ENCODE peak calls at places on chromosomes 12 and 14, in ten cellular contexts. N is tibial nerve, M is endodermal cell, I is Karpas-422, K is HAP-1, T is MM.1S, Y is pancreas, W is esophagus squamous epithelium, R is neural progenitor cell, X is cardiac muscle cell. B is an unnamed sample.

GRCh38 chr12:2229661-2230539 is 177.1 kb downstream of the CACNA1C start:
- DNase-seq in R (no peak), M (peak; percentile 87), X (no peak), W (no peak), I (no peak), K (no peak), N (no peak), Y (no peak), T (no peak), B (no peak)

GRCh38 chr12:70366581-70367267 is 634 bp downstream of the KCNMB4 start:
- DNase-seq in W (no peak), X (peak; percentile 44), M (peak; percentile 89), N (no peak), R (peak; percentile 76), Y (peak; percentile 23), K (peak; percentile 43), T (peak; percentile 61), I (peak; percentile 87), B (peak; percentile 77)

GRCh38 chr12:64836856-64837255 is 12.4 kb downstream of the TBC1D30 start:
- DNase-seq in M (no peak), K (no peak), X (no peak), R (no peak), Y (no peak), T (no peak), I (no peak), N (no peak), W (no peak), B (no peak)

GRCh38 chr12:64826234-64826633 is 1.8 kb downstream of the TBC1D30 start:
- DNase-seq in R (peak; percentile 90), W (no peak), X (peak; percentile 76), M (peak; percentile 95), Y (peak; percentile 23), I (no peak), N (no peak), T (no peak), K (peak; percentile 28), B (peak; percentile 43)

GRCh38 chr14:90654831-90655276 is 161.4 kb downstream of the TTC7B start:
- DNase-seq in N (no peak), R (no peak), Y (no peak), K (no peak), W (no peak), T (no peak), M (no peak), I (no peak), X (peak; percentile 42), B (no peak)

GRCh38 chr12:43289412-43289811 is 262.6 kb downstream of the ADAMTS20 start:
- DNase-seq in W (no peak), T (no peak), N (no peak), X (peak; percentile 88), I (peak; percentile 14), R (no peak), Y (no peak), K (no peak), M (no peak), B (no peak)

GRCh38 chr14:71056168-71056567 is 148.9 kb downstream of the PCNX1 start:
- DNase-seq in X (no peak), N (no peak), K (no peak), R (no peak), T (no peak), W (no peak), I (no peak), Y (no peak), M (no peak), B (no peak)

GRCh38 chr12:51837286-51837685 is 11.2 kb downstream of the FIGNL2 start:
- DNase-seq in R (peak; percentile 64), N (no peak), Y (no peak), M (peak; percentile 58), I (no peak), T (no peak), K (no peak), W (no peak), X (no peak), B (no peak)

GRCh38 chr12:89181271-89181920 is 170.9 kb downstream of the DUSP6 start:
- DNase-seq in X (peak; percentile 79), W (no peak), N (no peak), I (no peak), M (no peak), T (no peak), R (no peak), Y (no peak), K (no peak), B (no peak)

GRCh38 chr12:27751386-27752047 is 28.5 kb upstream of the KLHL42 start:
- DNase-seq in R (peak; percentile 8), N (no peak), T (no peak), X (no peak), W (no peak), K (no peak), Y (peak; percentile 83), M (no peak), I (no peak), B (no peak)

GRCh38 chr12:122981036-122981471 is 573 bp downstream of the ARL6IP4 start:
- DNase-seq in K (no peak), Y (no peak), N (no peak), M (peak; percentile 83), W (no peak), X (peak; percentile 23), I (peak; percentile 68), T (no peak), R (peak; percentile 67), B (no peak)

GRCh38 chr14:75981426-75981825 is 369 bp downstream of the TGFB3 start:
- DNase-seq in N (no peak), W (no peak), X (no peak), T (peak; percentile 19), Y (peak; percentile 44), M (peak; percentile 67), K (peak; percentile 61), I (no peak), R (peak; percentile 55), B (peak; percentile 12)

DNA sequence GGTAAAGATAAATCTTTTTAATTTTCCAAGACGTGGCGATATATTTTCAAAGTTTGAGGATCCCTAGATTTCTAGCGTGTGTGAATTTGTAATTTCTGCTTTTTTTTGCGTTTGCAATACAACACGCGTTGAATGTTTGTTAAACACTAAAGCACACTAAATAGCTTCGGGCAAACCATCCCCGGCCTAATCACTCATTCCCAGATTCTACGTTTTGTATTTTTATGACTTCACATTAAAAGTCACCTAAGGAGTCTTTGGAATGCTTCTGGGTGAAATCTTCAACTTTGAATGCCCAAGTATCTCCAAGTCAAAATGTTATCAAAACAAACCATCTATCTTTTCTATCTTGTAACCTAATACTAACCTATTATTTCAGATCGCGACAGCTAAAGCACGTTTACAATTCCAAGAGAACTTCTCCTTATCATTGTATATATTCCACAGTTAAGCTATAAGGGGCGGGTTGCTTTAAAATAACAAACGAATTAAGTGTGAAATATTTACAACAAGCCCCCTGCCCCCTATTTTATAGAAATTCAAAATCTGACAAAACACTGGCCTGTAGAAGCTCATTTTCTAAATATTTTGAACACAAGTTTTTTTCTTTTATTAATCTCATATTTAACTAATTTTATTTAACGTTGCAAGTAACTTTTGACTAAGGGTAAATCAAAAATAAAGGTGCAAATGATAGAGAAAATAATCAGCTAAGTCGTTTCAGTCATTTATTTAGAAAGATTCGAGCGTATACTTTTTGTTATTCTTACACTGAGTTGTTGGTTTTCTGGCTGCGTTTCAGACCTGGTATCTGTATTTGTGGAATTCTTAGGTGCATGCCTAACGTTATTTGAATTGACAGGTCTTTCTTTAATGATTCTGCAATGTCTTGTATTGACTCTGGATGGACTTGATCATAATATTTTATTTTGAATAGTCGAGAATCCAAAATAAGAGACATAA is 1.2 kb downstream of the ALX1 start:
- DNase-seq in T (no peak), X (no peak), Y (no peak), I (no peak), W (no peak), M (no peak), R (no peak), K (no peak), N (no peak), B (no peak)
- H3K27me3 ChIP-seq in T (no peaks in the 10 kb centered on the region), X (peaks cover 39% of the 10 kb centered on the region), Y (peaks cover 34% of the 10 kb centered on the region), I (no peaks in the 10 kb centered on the region), W (peaks cover 48% of the 10 kb centered on the region), M (peaks cover 54% of the 10 kb centered on the region), R (peaks cover 53% of the 10 kb centered on the region), K (no peaks in the 10 kb centered on the region), N (peaks cover 100% of the 10 kb centered on the region), B (no peaks in the 10 kb centered on the region)

GRCh38 chr12:34348064-34348463 is 325.8 kb downstream of the ALG10 start:
- DNase-seq in N (no peak), W (no peak), K (no peak), T (no peak), I (no peak), R (no peak), M (no peak), Y (no peak), X (no peak), B (no peak)

GRCh38 chr12:34347367-34347766 is 325.1 kb downstream of the ALG10 start:
- DNase-seq in I (peak; percentile 41), K (no peak), T (no peak), X (no peak), N (no peak), R (no peak), W (no peak), M (peak; percentile 50), Y (no peak), B (no peak)

GRCh38 chr12:34344851-34345522 is 322.7 kb downstream of the ALG10 start:
- DNase-seq in X (no peak), N (no peak), R (no peak), W (no peak), Y (no peak), T (no peak), K (no peak), I (no peak), M (no peak), B (no peak)

GRCh38 chr12:34345801-34346200 is 323.5 kb downstream of the ALG10 start:
- DNase-seq in K (no peak), M (no peak), T (no peak), Y (no peak), I (no peak), N (no peak), X (no peak), W (no peak), R (no peak), B (no peak)

GRCh38 chr12:34346372-34347034 is 324.2 kb downstream of the ALG10 start:
- DNase-seq in R (no peak), N (no peak), I (no peak), T (no peak), X (no peak), K (no peak), W (no peak), M (no peak), Y (no peak), B (no peak)
- H3K9me3 ChIP-seq in R (no peaks in the 10 kb centered on the region), N (no peaks in the 10 kb centered on the region), I (peaks cover 6% of the 10 kb centered on the region), T (no peaks in the 10 kb centered on the region), X (no peaks in the 10 kb centered on the region), K (no peaks in the 10 kb centered on the region), W (no peaks in the 10 kb centered on the region), M (peaks cover 11% of the 10 kb centered on the region), Y (no peaks in the 10 kb centered on the region), B (no peaks in the 10 kb centered on the region)

GRCh38 chr12:5870183-5870582 is 74.9 kb downstream of the ANO2 start:
- DNase-seq in M (no peak), T (no peak), I (no peak), W (no peak), R (no peak), N (no peak), K (no peak), Y (no peak), X (no peak), B (no peak)
- H3K27me3 ChIP-seq in M (no peaks in the 10 kb centered on the region), T (no peaks in the 10 kb centered on the region), I (no peaks in the 10 kb centered on the region), W (no peaks in the 10 kb centered on the region), R (no peaks in the 10 kb centered on the region), N (no peaks in the 10 kb centered on the region), K (no peaks in the 10 kb centered on the region), Y (no peaks in the 10 kb centered on the region), X (no peaks in the 10 kb centered on the region), B (no peaks in the 10 kb centered on the region)

DNA sequence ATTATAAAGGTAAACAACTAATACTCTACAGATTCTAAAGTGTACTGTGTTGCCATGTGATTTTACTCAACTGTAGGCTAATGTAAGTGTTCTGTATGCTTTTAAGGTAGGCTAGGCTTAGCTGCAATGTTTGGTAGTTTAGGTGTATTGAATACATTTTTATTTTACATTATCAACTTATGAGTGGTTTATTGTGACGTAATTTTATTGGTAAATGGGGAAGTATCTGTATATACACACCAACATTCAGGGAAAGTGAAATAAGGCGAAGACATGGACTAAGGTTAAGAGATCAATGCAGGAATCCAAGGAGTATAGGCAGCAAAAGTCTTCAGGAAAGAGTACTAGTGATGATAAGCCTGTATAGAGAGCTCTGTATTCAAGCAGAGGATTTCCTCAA is 365.8 kb upstream of the MGAT4C start:
- DNase-seq in T (no peak), M (no peak), R (no peak), N (no peak), W (no peak), I (no peak), K (no peak), X (no peak), Y (no peak), B (no peak)
- H3K9me3 ChIP-seq in T (no peaks in the 10 kb centered on the region), M (peaks cover 30% of the 10 kb centered on the region), R (no peaks in the 10 kb centered on the region), N (no peaks in the 10 kb centered on the region), W (no peaks in the 10 kb centered on the region), I (peaks cover 45% of the 10 kb centered on the region), K (peaks cover 5% of the 10 kb centered on the region), X (peaks cover 3% of the 10 kb centered on the region), Y (no peaks in the 10 kb centered on the region), B (peaks cover 4% of the 10 kb centered on the region)

B was measured in CD4-positive, alpha-beta memory T cell.